ENCODE peak calls at places on chromosomes 4 and X, in nine cellular contexts. R, O, A, Q, M, B, Z, I and T are unnamed samples.

GRCh38 chr4:7651461-7651921 is 216.8 kb upstream of the PSAPL1 start:
- DNase-seq in R (no peak), O (no peak), A (no peak), Q (peak), M (peak), B (peak), Z (no peak), I (peak), T (peak)

GRCh38 chrX:10050481-10050880 is 83.3 kb downstream of the CLDN34 start:
- DNase-seq in R (no peak), O (no peak), A (no peak), Q (peak), M (no peak), B (peak), Z (no peak), I (no peak), T (peak)

GRCh38 chrX:129998006-129998405 is 15.6 kb downstream of the BCORL1 start:
- DNase-seq in R (no peak), O (no peak), A (no peak), Q (no peak), M (no peak), B (no peak), Z (no peak), I (no peak), T (no peak)

GRCh38 chr4:41213563-41214157 is 682 bp downstream of the APBB2 start:
- DNase-seq in R (no peak), O (no peak), A (no peak), Q (no peak), M (no peak), B (peak), Z (no peak), I (peak), T (no peak)

GRCh38 chr4:182872886-182873285 is 44.3 kb downstream of the DCTD start:
- DNase-seq in R (no peak), O (no peak), A (no peak), Q (no peak), M (no peak), B (no peak), Z (no peak), I (no peak), T (no peak)

GRCh38 chr4:44016582-44017421 is 431.8 kb downstream of the KCTD8 start:
- DNase-seq in R (no peak), O (no peak), A (peak), Q (no peak), M (peak), B (no peak), Z (no peak), I (no peak), T (no peak)

GRCh38 chrX:50769389-50770063 is 44.5 kb downstream of the SHROOM4 start:
- DNase-seq in R (no peak), O (no peak), A (no peak), Q (no peak), M (no peak), B (peak), Z (peak), I (no peak), T (no peak)

GRCh38 chr4:52052475-52052780 is 1.3 kb downstream of the SPATA18 start:
- DNase-seq in R (no peak), O (no peak), A (peak), Q (no peak), M (no peak), B (peak), Z (no peak), I (no peak), T (peak)

GRCh38 chr4:112038861-112039260 is 106.4 kb upstream of the FAM241A start:
- DNase-seq in R (no peak), O (no peak), A (peak), Q (no peak), M (no peak), B (peak), Z (no peak), I (no peak), T (no peak)

GRCh38 chr4:147772459-147772969 is 40.6 kb downstream of the ARHGAP10 start:
- DNase-seq in R (no peak), O (peak), A (peak), Q (no peak), M (no peak), B (peak), Z (no peak), I (no peak), T (no peak)

GRCh38 chr4:3724319-3725231 is 41.6 kb upstream of the ADRA2C start:
- DNase-seq in R (no peak), O (no peak), A (no peak), Q (no peak), M (peak), B (peak), Z (no peak), I (no peak), T (peak)

GRCh38 chr4:1512738-1513660 is 106.8 kb upstream of the NKX1-1 start:
- DNase-seq in R (no peak), O (no peak), A (peak), Q (peak), M (peak), B (no peak), Z (no peak), I (peak), T (peak)

GRCh38 chr4:157172011-157172410 is 48.5 kb upstream of the GRIA2 start:
- DNase-seq in R (no peak), O (no peak), A (peak), Q (no peak), M (no peak), B (no peak), Z (no peak), I (no peak), T (no peak)

GRCh38 chrX:149877636-149878035 is 3.3 kb upstream of the MAGEA8 start:
- DNase-seq in R (no peak), O (no peak), A (no peak), Q (no peak), M (no peak), B (peak), Z (no peak), I (no peak), T (no peak)

GRCh38 chr4:139656614-139657486 is 8.8 kb upstream of the MGST2 start:
- DNase-seq in R (no peak), O (peak), A (peak), Q (peak), M (peak), B (peak), Z (no peak), I (no peak), T (peak)

DNA sequence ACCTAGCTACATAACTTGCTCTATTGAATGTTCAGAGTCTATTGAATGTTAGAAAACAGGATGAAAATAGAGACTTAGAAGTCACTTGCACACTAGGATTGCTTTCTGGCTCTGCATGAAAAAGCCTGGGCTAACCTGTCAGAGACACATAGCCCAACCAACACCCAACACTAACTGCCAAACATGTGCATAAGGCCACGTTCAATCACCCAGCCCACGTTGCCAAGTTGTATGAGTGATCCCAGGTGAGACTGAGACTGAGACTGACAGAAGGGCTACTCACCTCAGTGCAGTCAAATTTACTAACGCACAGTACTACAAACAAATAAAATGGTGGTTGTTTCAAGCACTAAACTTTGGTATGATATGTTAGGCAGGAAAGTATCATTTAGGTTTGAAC is 61.0 kb downstream of the LDB2 start:
- DNase-seq in R (no peak), O (no peak), A (no peak), Q (no peak), M (no peak), B (no peak), Z (no peak), I (no peak), T (no peak)
- H3K4me3 ChIP-seq in R (no peak), O (no peak), A (no peak), Q (no peak), M (no peak), B (no peak), Z (no peak), I (no peak), T (no peak)

DNA sequence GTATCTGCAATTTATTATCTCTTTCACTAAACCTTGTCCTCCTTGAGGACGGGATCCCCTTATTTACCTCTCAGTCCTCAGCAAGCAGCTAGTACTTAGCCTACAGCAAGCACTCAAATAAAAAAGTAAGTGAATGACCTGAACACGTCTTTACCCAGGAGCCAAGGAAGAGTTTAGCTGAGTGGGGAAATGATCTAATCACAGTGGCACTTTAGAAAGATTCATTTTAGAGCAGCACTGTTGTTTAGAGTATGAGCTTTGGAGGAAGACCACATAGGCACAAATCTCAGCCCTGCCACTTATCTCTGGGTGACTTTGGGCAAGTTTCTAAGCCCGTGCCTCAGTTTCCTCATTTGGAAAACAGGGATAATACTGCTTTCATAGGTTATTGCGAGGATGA is 2.7 kb downstream of the FAM120C start:
- DNase-seq in R (no peak), O (no peak), A (peak), Q (no peak), M (no peak), B (no peak), Z (no peak), I (no peak), T (no peak)
- H3K4me3 ChIP-seq in R (no peak), O (peak), A (peak), Q (no peak), M (peak), B (peak), Z (peak), I (no peak), T (no peak)

GRCh38 chr4:176775326-176775725 is 17.4 kb downstream of the VEGFC start:
- DNase-seq in R (no peak), O (no peak), A (peak), Q (no peak), M (no peak), B (no peak), Z (no peak), I (no peak), T (no peak)

GRCh38 chr4:176779421-176779820 is 13.3 kb downstream of the VEGFC start:
- DNase-seq in R (no peak), O (no peak), A (no peak), Q (no peak), M (no peak), B (no peak), Z (no peak), I (no peak), T (no peak)

GRCh38 chr4:176780995-176781738 is 11.6 kb downstream of the VEGFC start:
- DNase-seq in R (no peak), O (no peak), A (peak), Q (no peak), M (no peak), B (peak), Z (no peak), I (no peak), T (no peak)

GRCh38 chr4:176778063-176778462 is 14.7 kb downstream of the VEGFC start:
- DNase-seq in R (no peak), O (no peak), A (peak), Q (no peak), M (no peak), B (peak), Z (no peak), I (no peak), T (no peak)

GRCh38 chr4:176778491-176778890 is 14.2 kb downstream of the VEGFC start:
- DNase-seq in R (no peak), O (peak), A (peak), Q (no peak), M (no peak), B (peak), Z (no peak), I (no peak), T (no peak)
- H3K4me3 ChIP-seq in R (no peak), O (no peak), A (peak), Q (no peak), M (no peak), B (no peak), Z (no peak), I (no peak), T (no peak)

GRCh38 chrX:153885968-153886903 is at the start of gene L1CAM:
- DNase-seq in R (no peak), O (no peak), A (no peak), Q (no peak), M (peak), B (no peak), Z (no peak), I (peak), T (peak)

GRCh38 chrX:153885208-153885787 is 675 bp downstream of the L1CAM start:
- DNase-seq in R (no peak), O (no peak), A (no peak), Q (no peak), M (no peak), B (no peak), Z (no peak), I (peak), T (peak)

GRCh38 chrX:153887385-153887784 is 1.4 kb upstream of the L1CAM start:
- DNase-seq in R (no peak), O (no peak), A (no peak), Q (no peak), M (no peak), B (no peak), Z (no peak), I (peak), T (no peak)

GRCh38 chrX:153888344-153888743 is 2.4 kb upstream of the L1CAM start:
- DNase-seq in R (no peak), O (no peak), A (no peak), Q (no peak), M (no peak), B (no peak), Z (no peak), I (no peak), T (no peak)

DNA sequence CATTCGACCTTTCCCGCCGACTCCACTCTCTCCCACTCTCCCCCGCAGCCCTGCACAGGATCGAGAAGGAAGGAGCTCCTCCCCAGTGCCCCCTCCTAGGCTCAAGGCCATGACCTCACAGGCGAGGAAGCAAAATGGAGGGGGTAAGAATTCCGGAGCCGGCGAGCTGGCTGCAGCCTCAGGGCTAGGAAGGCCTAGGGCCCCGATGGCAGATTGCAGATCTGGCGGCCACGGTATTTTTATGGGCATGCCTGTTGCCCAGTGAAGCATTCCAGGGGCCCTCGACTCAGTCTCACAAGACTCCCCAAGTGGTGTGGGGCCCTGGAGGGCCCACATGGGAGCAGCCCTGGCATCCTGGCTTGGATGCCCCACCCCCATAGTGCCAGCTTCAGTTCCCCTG is 942 bp upstream of the L1CAM start:
- DNase-seq in R (no peak), O (no peak), A (no peak), Q (no peak), M (no peak), B (no peak), Z (no peak), I (peak), T (no peak)
- H3K4me3 ChIP-seq in R (no peak), O (no peak), A (no peak), Q (no peak), M (no peak), B (no peak), Z (no peak), I (no peak), T (peak)

GRCh38 chrX:102548231-102548630 is 31.7 kb upstream of the TMSB15A start:
- DNase-seq in R (no peak), O (no peak), A (no peak), Q (no peak), M (no peak), B (no peak), Z (no peak), I (no peak), T (peak)
- H3K4me3 ChIP-seq in R (no peak), O (no peak), A (no peak), Q (no peak), M (no peak), B (no peak), Z (no peak), I (no peak), T (no peak)

GRCh38 chr4:53859305-53859704 is 205.1 kb downstream of the CHIC2 start:
- DNase-seq in R (no peak), O (no peak), A (no peak), Q (no peak), M (no peak), B (no peak), Z (no peak), I (no peak), T (no peak)
- H3K4me3 ChIP-seq in R (no peak), O (no peak), A (no peak), Q (no peak), M (no peak), B (no peak), Z (no peak), I (no peak), T (no peak)